ENCODE peak calls at places on chromosomes 1 and 21, in ten cellular contexts. One of them, this sample, is unnamed.

GRCh38 chr21:32030146-32030652 is 157.4 kb downstream of the HUNK start:
- DNase-seq in endothelial cell of umbilical vein: no peak
- DNase-seq in IMR-90: no peak
- DNase-seq in Peyer's patch: no peak
- DNase-seq in heart left ventricle: no peak
- DNase-seq in transverse colon: no peak
- DNase-seq in body of pancreas: no peak
- DNase-seq in adrenal gland: no peak
- DNase-seq in A549: no peak
- DNase-seq in H1: no peak
- DNase-seq in this sample: no peak

GRCh38 chr1:119276558-119276957 is 92.0 kb upstream of the HAO2 start:
- DNase-seq in A549: peak; percentile 2
- DNase-seq in transverse colon: no peak
- DNase-seq in body of pancreas: no peak
- DNase-seq in Peyer's patch: no peak
- DNase-seq in heart left ventricle: no peak
- DNase-seq in endothelial cell of umbilical vein: no peak
- DNase-seq in H1: no peak
- DNase-seq in adrenal gland: no peak
- DNase-seq in IMR-90: no peak
- DNase-seq in this sample: no peak

GRCh38 chr1:8061673-8062386 is 35.7 kb upstream of the ERRFI1 start:
- DNase-seq in body of pancreas: no peak
- DNase-seq in transverse colon: no peak
- DNase-seq in A549: peak; percentile 80
- DNase-seq in Peyer's patch: no peak
- DNase-seq in endothelial cell of umbilical vein: peak; percentile 52
- DNase-seq in adrenal gland: no peak
- DNase-seq in H1: no peak
- DNase-seq in IMR-90: peak; percentile 82
- DNase-seq in heart left ventricle: no peak
- DNase-seq in this sample: no peak

GRCh38 chr21:35529141-35529863 is 480.2 kb upstream of the RUNX1 start:
- DNase-seq in transverse colon: no peak
- DNase-seq in body of pancreas: no peak
- DNase-seq in heart left ventricle: no peak
- DNase-seq in Peyer's patch: no peak
- DNase-seq in H1: no peak
- DNase-seq in adrenal gland: no peak
- DNase-seq in A549: no peak
- DNase-seq in IMR-90: peak; percentile 72
- DNase-seq in endothelial cell of umbilical vein: no peak
- DNase-seq in this sample: no peak

GRCh38 chr21:36744190-36744559 is 45.3 kb downstream of the SIM2 start:
- DNase-seq in Peyer's patch: no peak
- DNase-seq in IMR-90: no peak
- DNase-seq in H1: no peak
- DNase-seq in heart left ventricle: no peak
- DNase-seq in body of pancreas: no peak
- DNase-seq in transverse colon: no peak
- DNase-seq in A549: no peak
- DNase-seq in adrenal gland: no peak
- DNase-seq in endothelial cell of umbilical vein: no peak
- DNase-seq in this sample: no peak

GRCh38 chr1:6313382-6314265 is 52.7 kb upstream of the GPR153 start:
- DNase-seq in Peyer's patch: no peak
- DNase-seq in endothelial cell of umbilical vein: no peak
- DNase-seq in H1: no peak
- DNase-seq in IMR-90: no peak
- DNase-seq in A549: no peak
- DNase-seq in body of pancreas: no peak
- DNase-seq in adrenal gland: no peak
- DNase-seq in transverse colon: no peak
- DNase-seq in heart left ventricle: no peak
- DNase-seq in this sample: no peak

GRCh38 chr1:28256197-28256827 is 3.0 kb upstream of the SESN2 start:
- DNase-seq in adrenal gland: no peak
- DNase-seq in endothelial cell of umbilical vein: no peak
- DNase-seq in transverse colon: no peak
- DNase-seq in IMR-90: no peak
- DNase-seq in A549: no peak
- DNase-seq in H1: no peak
- DNase-seq in Peyer's patch: no peak
- DNase-seq in heart left ventricle: no peak
- DNase-seq in body of pancreas: no peak
- DNase-seq in this sample: no peak

GRCh38 chr1:23452011-23452411 is 27.5 kb upstream of the TCEA3 start:
- DNase-seq in endothelial cell of umbilical vein: no peak
- DNase-seq in A549: no peak
- DNase-seq in IMR-90: peak; percentile 33
- DNase-seq in H1: no peak
- DNase-seq in transverse colon: peak; percentile 91
- DNase-seq in body of pancreas: peak; percentile 95
- DNase-seq in heart left ventricle: no peak
- DNase-seq in Peyer's patch: peak; percentile 85
- DNase-seq in adrenal gland: peak; percentile 61
- DNase-seq in this sample: peak; percentile 98

GRCh38 chr1:86706018-86706417 is 1.6 kb downstream of the SH3GLB1 start:
- DNase-seq in endothelial cell of umbilical vein: peak; percentile 44
- DNase-seq in heart left ventricle: no peak
- DNase-seq in A549: no peak
- DNase-seq in transverse colon: no peak
- DNase-seq in H1: no peak
- DNase-seq in adrenal gland: no peak
- DNase-seq in Peyer's patch: no peak
- DNase-seq in body of pancreas: no peak
- DNase-seq in IMR-90: no peak
- DNase-seq in this sample: no peak

GRCh38 chr1:30808067-30808662 is 50.6 kb upstream of the LAPTM5 start:
- DNase-seq in body of pancreas: no peak
- DNase-seq in heart left ventricle: no peak
- DNase-seq in adrenal gland: no peak
- DNase-seq in IMR-90: no peak
- DNase-seq in transverse colon: no peak
- DNase-seq in Peyer's patch: no peak
- DNase-seq in A549: no peak
- DNase-seq in endothelial cell of umbilical vein: no peak
- DNase-seq in H1: no peak
- DNase-seq in this sample: no peak

GRCh38 chr1:200243042-200243437 is 166.8 kb downstream of the ZNF281 start:
- DNase-seq in H1: no peak
- DNase-seq in body of pancreas: no peak
- DNase-seq in endothelial cell of umbilical vein: no peak
- DNase-seq in IMR-90: peak; percentile 55
- DNase-seq in Peyer's patch: no peak
- DNase-seq in transverse colon: no peak
- DNase-seq in A549: no peak
- DNase-seq in heart left ventricle: no peak
- DNase-seq in adrenal gland: no peak
- DNase-seq in this sample: no peak

GRCh38 chr1:10701145-10701544 is 95.3 kb downstream of the CASZ1 start:
- DNase-seq in H1: no peak
- DNase-seq in body of pancreas: no peak
- DNase-seq in heart left ventricle: no peak
- DNase-seq in adrenal gland: no peak
- DNase-seq in IMR-90: no peak
- DNase-seq in transverse colon: no peak
- DNase-seq in Peyer's patch: no peak
- DNase-seq in A549: no peak
- DNase-seq in endothelial cell of umbilical vein: no peak
- DNase-seq in this sample: peak; percentile 22

GRCh38 chr1:157073944-157074685 is 25.5 kb downstream of the ETV3L start:
- DNase-seq in body of pancreas: peak; percentile 76
- DNase-seq in IMR-90: peak; percentile 68
- DNase-seq in endothelial cell of umbilical vein: peak; percentile 66
- DNase-seq in A549: peak; percentile 74
- DNase-seq in Peyer's patch: peak; percentile 83
- DNase-seq in adrenal gland: peak; percentile 77
- DNase-seq in transverse colon: peak; percentile 71
- DNase-seq in H1: peak; percentile 54
- DNase-seq in heart left ventricle: peak; percentile 60
- DNase-seq in this sample: peak; percentile 76

DNA sequence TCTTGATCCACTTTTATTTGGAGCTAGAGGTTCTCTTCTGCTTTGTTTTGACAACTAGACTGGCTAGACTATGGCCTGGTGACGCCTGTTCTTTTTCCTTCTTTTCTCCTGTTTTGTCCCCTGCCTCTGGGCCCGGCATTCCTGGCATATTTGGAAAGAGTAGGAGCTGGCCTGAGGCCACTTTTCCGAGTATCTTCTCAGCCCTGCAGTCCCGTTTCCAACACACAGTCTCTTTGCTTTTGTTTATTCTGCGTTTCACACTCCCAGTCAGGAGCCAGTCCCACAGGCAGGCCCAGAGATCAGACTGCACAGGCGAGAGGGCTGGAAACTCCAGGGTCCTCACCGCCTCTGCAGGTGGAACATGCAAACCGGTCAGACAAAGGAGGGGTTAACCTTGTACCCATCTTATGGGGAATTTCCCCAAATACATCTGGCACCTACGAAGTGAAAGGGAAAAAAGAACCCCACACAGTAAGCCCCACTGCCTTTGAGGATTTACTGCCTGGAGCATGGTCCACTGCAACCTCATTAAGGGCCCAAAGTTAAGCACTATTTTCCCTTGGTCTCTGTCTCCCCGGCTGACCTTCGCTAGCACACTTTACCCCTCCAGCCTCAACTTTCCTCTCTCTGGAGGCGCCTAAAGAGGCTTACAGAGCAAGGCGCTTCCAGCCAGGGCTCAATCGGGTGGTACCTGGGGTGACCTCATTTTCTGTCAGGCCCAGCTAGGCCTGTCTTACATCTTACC is 141.1 kb downstream of the TOMM20 start:
- DNase-seq in IMR-90: peak; percentile 87
- DNase-seq in Peyer's patch: peak; percentile 79
- DNase-seq in adrenal gland: no peak
- DNase-seq in transverse colon: peak; percentile 68
- DNase-seq in heart left ventricle: peak; percentile 76
- DNase-seq in endothelial cell of umbilical vein: peak; percentile 98
- DNase-seq in body of pancreas: peak; percentile 82
- DNase-seq in H1: no peak
- DNase-seq in A549: peak; percentile 89
- DNase-seq in this sample: peak; percentile 94
- TF ChIP-seq POLR2A in IMR-90: peak; percentile 10
- TF ChIP-seq POLR2A in Peyer's patch: no peak
- TF ChIP-seq POLR2A in adrenal gland: no peak
- TF ChIP-seq POLR2A in transverse colon: no peak
- TF ChIP-seq POLR2A in heart left ventricle: no peak
- TF ChIP-seq POLR2A in endothelial cell of umbilical vein: no peak
- TF ChIP-seq POLR2A in body of pancreas: no peak
- TF ChIP-seq POLR2A in H1: no peak
- TF ChIP-seq POLR2A in A549: no peak
- TF ChIP-seq POLR2A in this sample: no peak

DNA sequence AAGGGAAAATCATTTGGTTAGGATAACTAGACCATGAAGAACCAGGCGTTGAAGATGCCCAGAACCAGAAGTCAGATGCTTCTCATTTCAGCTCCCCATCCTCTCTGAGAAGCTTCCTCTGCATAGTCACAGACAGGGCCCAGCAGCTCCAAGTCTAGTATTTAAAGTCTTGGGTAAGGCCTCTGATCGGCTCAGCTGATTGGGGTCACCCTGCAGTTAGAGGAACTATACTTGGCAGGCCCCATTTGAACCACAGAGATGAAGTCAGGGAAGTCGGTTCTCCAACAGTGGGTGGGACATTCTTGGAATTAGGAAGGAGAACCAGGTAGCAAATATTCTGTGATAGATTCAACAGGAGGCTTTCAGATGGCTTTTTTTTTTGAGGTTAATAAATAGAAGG is 48.3 kb downstream of the SLC22A15 start:
- DNase-seq in Peyer's patch: no peak
- DNase-seq in A549: no peak
- DNase-seq in endothelial cell of umbilical vein: no peak
- DNase-seq in body of pancreas: no peak
- DNase-seq in adrenal gland: no peak
- DNase-seq in transverse colon: no peak
- DNase-seq in heart left ventricle: no peak
- DNase-seq in IMR-90: no peak
- DNase-seq in H1: no peak
- DNase-seq in this sample: no peak
- H3K27ac ChIP-seq in Peyer's patch: no peak overlapping the region
- H3K27ac ChIP-seq in A549: no peak overlapping the region
- H3K27ac ChIP-seq in endothelial cell of umbilical vein: no peak overlapping the region
- H3K27ac ChIP-seq in body of pancreas: no peak overlapping the region
- H3K27ac ChIP-seq in adrenal gland: no peak overlapping the region
- H3K27ac ChIP-seq in transverse colon: no peak overlapping the region
- H3K27ac ChIP-seq in heart left ventricle: no peak overlapping the region
- H3K27ac ChIP-seq in IMR-90: no peak overlapping the region
- H3K27ac ChIP-seq in H1: no peak overlapping the region
- H3K27ac ChIP-seq in this sample: no peak overlapping the region

GRCh38 chr1:53838654-53838974 is 518 bp upstream of the NDC1 start:
- DNase-seq in H1: no peak
- DNase-seq in endothelial cell of umbilical vein: no peak
- DNase-seq in A549: no peak
- DNase-seq in transverse colon: no peak
- DNase-seq in IMR-90: no peak
- DNase-seq in Peyer's patch: no peak
- DNase-seq in body of pancreas: no peak
- DNase-seq in adrenal gland: no peak
- DNase-seq in heart left ventricle: no peak
- DNase-seq in this sample: no peak
- TF ChIP-seq CTCF in H1: no peak
- TF ChIP-seq CTCF in endothelial cell of umbilical vein: no peak
- TF ChIP-seq CTCF in A549: no peak
- TF ChIP-seq CTCF in transverse colon: no peak
- TF ChIP-seq CTCF in IMR-90: no peak
- TF ChIP-seq CTCF in Peyer's patch: no peak
- TF ChIP-seq CTCF in body of pancreas: no peak
- TF ChIP-seq CTCF in adrenal gland: no peak
- TF ChIP-seq CTCF in heart left ventricle: no peak
- TF ChIP-seq CTCF in this sample: no peak

DNA sequence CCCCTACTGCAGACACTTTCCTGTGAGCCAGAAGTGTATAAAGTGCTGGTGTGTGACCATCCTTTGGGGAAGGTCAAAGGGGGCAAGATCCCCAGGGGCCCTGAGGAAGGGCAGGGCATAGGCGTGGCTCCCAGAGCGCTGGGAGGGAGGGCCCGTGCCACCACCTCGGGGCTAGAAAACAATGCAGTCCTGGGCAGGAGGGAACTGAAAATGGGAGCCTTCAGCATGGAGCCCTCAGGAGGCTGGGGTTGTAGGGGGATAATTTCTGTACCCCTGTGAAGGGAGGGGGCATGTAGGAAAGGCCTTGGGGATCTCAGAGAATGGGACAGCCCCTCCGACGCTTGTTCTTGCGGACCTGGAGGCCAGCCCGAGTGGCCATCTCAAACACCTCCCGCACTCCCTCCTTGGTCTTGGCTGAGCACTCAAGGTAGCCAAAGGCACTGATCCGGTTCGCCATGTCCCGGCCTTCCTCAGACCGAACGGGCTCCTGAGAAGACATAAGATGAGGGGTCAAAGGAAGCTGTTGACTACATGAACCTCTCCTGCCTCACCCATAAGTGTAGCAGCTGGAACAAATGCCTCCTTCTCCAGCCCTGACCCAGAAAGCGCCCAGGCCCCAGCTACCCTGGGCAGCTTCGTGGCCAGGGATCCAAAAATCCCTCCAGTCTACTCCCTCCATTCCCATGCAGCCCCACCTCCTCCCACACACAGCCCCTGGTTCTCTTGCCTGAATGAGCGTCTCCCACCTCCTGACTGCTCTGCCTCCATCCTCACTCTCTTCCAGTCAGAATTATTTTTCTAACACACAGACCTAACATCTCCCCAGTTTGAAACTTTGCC is 5.5 kb downstream of the RHOC start:
- DNase-seq in IMR-90: no peak
- DNase-seq in endothelial cell of umbilical vein: no peak
- DNase-seq in Peyer's patch: peak; percentile 44
- DNase-seq in transverse colon: no peak
- DNase-seq in body of pancreas: no peak
- DNase-seq in A549: no peak
- DNase-seq in H1: no peak
- DNase-seq in adrenal gland: no peak
- DNase-seq in heart left ventricle: no peak
- DNase-seq in this sample: no peak
- TF ChIP-seq POLR2A in IMR-90: no peak
- TF ChIP-seq POLR2A in endothelial cell of umbilical vein: peak; percentile 23
- TF ChIP-seq POLR2A in Peyer's patch: no peak
- TF ChIP-seq POLR2A in transverse colon: no peak
- TF ChIP-seq POLR2A in body of pancreas: no peak
- TF ChIP-seq POLR2A in A549: no peak
- TF ChIP-seq POLR2A in H1: peak; percentile 14
- TF ChIP-seq POLR2A in adrenal gland: no peak
- TF ChIP-seq POLR2A in heart left ventricle: no peak
- TF ChIP-seq POLR2A in this sample: no peak